ENCODE peak calls at places on chromosomes 12 and 14, in ten cellular contexts. One of them, this sample, is unnamed.

GRCh38 chr14:88005050-88005481 is at the start of gene GPR65:
- DNase-seq in RWPE1: no peak
- DNase-seq in astrocyte: no peak
- DNase-seq in esophagus squamous epithelium: no peak
- DNase-seq in mammary epithelial cell: no peak
- DNase-seq in pancreas: no peak
- DNase-seq in uterus: no peak
- DNase-seq in right atrium auricular region: no peak
- DNase-seq in CD8-positive, alpha-beta T cell: no peak
- DNase-seq in heart left ventricle: no peak
- DNase-seq in this sample: no peak

GRCh38 chr12:21656931-21657335 is 709 bp downstream of the LDHB start:
- DNase-seq in right atrium auricular region: no peak
- DNase-seq in astrocyte: peak
- DNase-seq in mammary epithelial cell: peak
- DNase-seq in RWPE1: peak
- DNase-seq in CD8-positive, alpha-beta T cell: no peak
- DNase-seq in uterus: no peak
- DNase-seq in esophagus squamous epithelium: no peak
- DNase-seq in pancreas: no peak
- DNase-seq in heart left ventricle: no peak
- DNase-seq in this sample: no peak

GRCh38 chr14:105180598-105181528 is at the start of gene NUDT14:
- DNase-seq in right atrium auricular region: no peak
- DNase-seq in uterus: no peak
- DNase-seq in mammary epithelial cell: peak
- DNase-seq in pancreas: peak
- DNase-seq in CD8-positive, alpha-beta T cell: peak
- DNase-seq in RWPE1: peak
- DNase-seq in esophagus squamous epithelium: peak
- DNase-seq in astrocyte: no peak
- DNase-seq in heart left ventricle: peak
- DNase-seq in this sample: peak

GRCh38 chr12:109625749-109626377 is 52.3 kb downstream of the MVK start:
- DNase-seq in esophagus squamous epithelium: no peak
- DNase-seq in pancreas: no peak
- DNase-seq in CD8-positive, alpha-beta T cell: no peak
- DNase-seq in mammary epithelial cell: no peak
- DNase-seq in uterus: no peak
- DNase-seq in RWPE1: no peak
- DNase-seq in heart left ventricle: no peak
- DNase-seq in astrocyte: no peak
- DNase-seq in right atrium auricular region: no peak
- DNase-seq in this sample: no peak

GRCh38 chr12:131007794-131008460 is 54.2 kb downstream of the ADGRD1 start:
- DNase-seq in CD8-positive, alpha-beta T cell: no peak
- DNase-seq in right atrium auricular region: no peak
- DNase-seq in pancreas: no peak
- DNase-seq in uterus: no peak
- DNase-seq in RWPE1: no peak
- DNase-seq in heart left ventricle: no peak
- DNase-seq in astrocyte: no peak
- DNase-seq in esophagus squamous epithelium: no peak
- DNase-seq in mammary epithelial cell: no peak
- DNase-seq in this sample: no peak

GRCh38 chr12:65728913-65729793 is 95.1 kb upstream of the HMGA2 start:
- DNase-seq in CD8-positive, alpha-beta T cell: no peak
- DNase-seq in right atrium auricular region: no peak
- DNase-seq in heart left ventricle: no peak
- DNase-seq in uterus: no peak
- DNase-seq in astrocyte: peak
- DNase-seq in pancreas: peak
- DNase-seq in mammary epithelial cell: peak
- DNase-seq in RWPE1: peak
- DNase-seq in esophagus squamous epithelium: no peak
- DNase-seq in this sample: no peak

GRCh38 chr12:38625306-38625705 is 280.1 kb downstream of the CPNE8 start:
- DNase-seq in esophagus squamous epithelium: no peak
- DNase-seq in CD8-positive, alpha-beta T cell: no peak
- DNase-seq in astrocyte: no peak
- DNase-seq in right atrium auricular region: no peak
- DNase-seq in heart left ventricle: no peak
- DNase-seq in pancreas: no peak
- DNase-seq in mammary epithelial cell: no peak
- DNase-seq in uterus: no peak
- DNase-seq in RWPE1: no peak
- DNase-seq in this sample: no peak

GRCh38 chr12:106300761-106301160 is 1.8 kb upstream of the TCP11L2 start:
- DNase-seq in CD8-positive, alpha-beta T cell: no peak
- DNase-seq in esophagus squamous epithelium: no peak
- DNase-seq in astrocyte: no peak
- DNase-seq in right atrium auricular region: no peak
- DNase-seq in RWPE1: no peak
- DNase-seq in mammary epithelial cell: no peak
- DNase-seq in heart left ventricle: no peak
- DNase-seq in pancreas: no peak
- DNase-seq in uterus: no peak
- DNase-seq in this sample: no peak

GRCh38 chr12:48979602-48980388 is 1.7 kb downstream of the WNT1 start:
- DNase-seq in right atrium auricular region: no peak
- DNase-seq in CD8-positive, alpha-beta T cell: no peak
- DNase-seq in astrocyte: no peak
- DNase-seq in heart left ventricle: peak
- DNase-seq in esophagus squamous epithelium: no peak
- DNase-seq in uterus: no peak
- DNase-seq in pancreas: peak
- DNase-seq in RWPE1: no peak
- DNase-seq in mammary epithelial cell: no peak
- DNase-seq in this sample: no peak

GRCh38 chr12:123794027-123794426 is 31.9 kb downstream of the DNAH10 start:
- DNase-seq in pancreas: no peak
- DNase-seq in heart left ventricle: no peak
- DNase-seq in CD8-positive, alpha-beta T cell: no peak
- DNase-seq in esophagus squamous epithelium: no peak
- DNase-seq in astrocyte: no peak
- DNase-seq in uterus: no peak
- DNase-seq in mammary epithelial cell: no peak
- DNase-seq in right atrium auricular region: no peak
- DNase-seq in RWPE1: no peak
- DNase-seq in this sample: no peak

GRCh38 chr14:105187116-105187515 is 6.0 kb upstream of the NUDT14 start:
- DNase-seq in RWPE1: no peak
- DNase-seq in esophagus squamous epithelium: no peak
- DNase-seq in CD8-positive, alpha-beta T cell: no peak
- DNase-seq in right atrium auricular region: no peak
- DNase-seq in heart left ventricle: no peak
- DNase-seq in astrocyte: no peak
- DNase-seq in uterus: no peak
- DNase-seq in mammary epithelial cell: no peak
- DNase-seq in pancreas: no peak
- DNase-seq in this sample: no peak

GRCh38 chr14:68195126-68195525 is 375.5 kb downstream of the RAD51B start:
- DNase-seq in right atrium auricular region: no peak
- DNase-seq in mammary epithelial cell: no peak
- DNase-seq in RWPE1: no peak
- DNase-seq in esophagus squamous epithelium: no peak
- DNase-seq in uterus: no peak
- DNase-seq in CD8-positive, alpha-beta T cell: no peak
- DNase-seq in heart left ventricle: no peak
- DNase-seq in pancreas: no peak
- DNase-seq in astrocyte: no peak
- DNase-seq in this sample: no peak

GRCh38 chr14:68193970-68194634 is 374.5 kb downstream of the RAD51B start:
- DNase-seq in mammary epithelial cell: no peak
- DNase-seq in right atrium auricular region: no peak
- DNase-seq in CD8-positive, alpha-beta T cell: no peak
- DNase-seq in astrocyte: no peak
- DNase-seq in heart left ventricle: no peak
- DNase-seq in esophagus squamous epithelium: no peak
- DNase-seq in uterus: peak
- DNase-seq in RWPE1: no peak
- DNase-seq in pancreas: no peak
- DNase-seq in this sample: no peak

GRCh38 chr14:68203871-68204270 is 384.3 kb downstream of the RAD51B start:
- DNase-seq in uterus: no peak
- DNase-seq in mammary epithelial cell: no peak
- DNase-seq in right atrium auricular region: no peak
- DNase-seq in heart left ventricle: no peak
- DNase-seq in astrocyte: peak
- DNase-seq in CD8-positive, alpha-beta T cell: no peak
- DNase-seq in esophagus squamous epithelium: no peak
- DNase-seq in RWPE1: no peak
- DNase-seq in pancreas: no peak
- DNase-seq in this sample: no peak

GRCh38 chr14:68199465-68200145 is 380.0 kb downstream of the RAD51B start:
- DNase-seq in mammary epithelial cell: no peak
- DNase-seq in uterus: peak
- DNase-seq in RWPE1: no peak
- DNase-seq in heart left ventricle: no peak
- DNase-seq in astrocyte: peak
- DNase-seq in CD8-positive, alpha-beta T cell: no peak
- DNase-seq in right atrium auricular region: peak
- DNase-seq in esophagus squamous epithelium: no peak
- DNase-seq in pancreas: no peak
- DNase-seq in this sample: no peak

GRCh38 chr14:68198713-68199464 is 379.3 kb downstream of the RAD51B start:
- DNase-seq in pancreas: no peak
- DNase-seq in right atrium auricular region: no peak
- DNase-seq in esophagus squamous epithelium: no peak
- DNase-seq in CD8-positive, alpha-beta T cell: no peak
- DNase-seq in heart left ventricle: no peak
- DNase-seq in uterus: no peak
- DNase-seq in RWPE1: no peak
- DNase-seq in mammary epithelial cell: no peak
- DNase-seq in astrocyte: peak
- DNase-seq in this sample: no peak
- H3K27ac ChIP-seq in pancreas: peak
- H3K27ac ChIP-seq in right atrium auricular region: peak
- H3K27ac ChIP-seq in esophagus squamous epithelium: peak
- H3K27ac ChIP-seq in CD8-positive, alpha-beta T cell: no peak
- H3K27ac ChIP-seq in heart left ventricle: peak
- H3K27ac ChIP-seq in uterus: peak
- H3K27ac ChIP-seq in RWPE1: no peak
- H3K27ac ChIP-seq in mammary epithelial cell: no peak
- H3K27ac ChIP-seq in astrocyte: no peak
- H3K27ac ChIP-seq in this sample: no peak

GRCh38 chr14:69895109-69895508 is 15.9 kb downstream of the SMOC1 start:
- DNase-seq in uterus: no peak
- DNase-seq in CD8-positive, alpha-beta T cell: no peak
- DNase-seq in mammary epithelial cell: no peak
- DNase-seq in heart left ventricle: no peak
- DNase-seq in pancreas: no peak
- DNase-seq in astrocyte: no peak
- DNase-seq in RWPE1: no peak
- DNase-seq in right atrium auricular region: no peak
- DNase-seq in esophagus squamous epithelium: no peak
- DNase-seq in this sample: no peak

GRCh38 chr14:69896972-69897371 is 17.8 kb downstream of the SMOC1 start:
- DNase-seq in uterus: no peak
- DNase-seq in heart left ventricle: no peak
- DNase-seq in astrocyte: no peak
- DNase-seq in RWPE1: no peak
- DNase-seq in CD8-positive, alpha-beta T cell: no peak
- DNase-seq in pancreas: no peak
- DNase-seq in mammary epithelial cell: no peak
- DNase-seq in esophagus squamous epithelium: no peak
- DNase-seq in right atrium auricular region: no peak
- DNase-seq in this sample: no peak

GRCh38 chr14:69891422-69891821 is 12.2 kb downstream of the SMOC1 start:
- DNase-seq in esophagus squamous epithelium: no peak
- DNase-seq in right atrium auricular region: no peak
- DNase-seq in heart left ventricle: no peak
- DNase-seq in pancreas: no peak
- DNase-seq in RWPE1: no peak
- DNase-seq in astrocyte: no peak
- DNase-seq in uterus: no peak
- DNase-seq in CD8-positive, alpha-beta T cell: no peak
- DNase-seq in mammary epithelial cell: no peak
- DNase-seq in this sample: no peak

GRCh38 chr14:69900603-69901002 is 21.4 kb downstream of the SMOC1 start:
- DNase-seq in esophagus squamous epithelium: no peak
- DNase-seq in RWPE1: no peak
- DNase-seq in CD8-positive, alpha-beta T cell: no peak
- DNase-seq in pancreas: no peak
- DNase-seq in astrocyte: no peak
- DNase-seq in heart left ventricle: no peak
- DNase-seq in uterus: no peak
- DNase-seq in right atrium auricular region: no peak
- DNase-seq in mammary epithelial cell: no peak
- DNase-seq in this sample: no peak

DNA sequence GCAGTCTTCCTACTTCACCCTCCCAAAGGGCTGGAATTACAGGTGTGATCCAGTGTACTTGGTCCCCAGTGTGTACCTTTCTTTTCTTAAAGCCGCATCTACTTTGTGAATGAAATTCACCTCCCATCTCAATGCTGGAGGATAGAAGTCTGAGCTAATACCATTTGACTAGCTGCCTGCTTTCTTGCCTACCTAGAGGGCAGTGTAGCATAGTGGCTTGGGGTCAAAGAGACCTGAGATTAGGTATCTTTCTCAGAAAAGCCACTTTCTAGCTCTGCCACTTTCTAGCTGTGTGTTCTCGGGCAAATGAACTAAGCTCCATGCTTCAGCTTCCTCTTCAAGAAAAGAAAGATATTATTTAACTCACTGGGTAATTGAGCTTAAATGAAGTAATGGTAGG is 16.9 kb downstream of the SMOC1 start:
- DNase-seq in CD8-positive, alpha-beta T cell: no peak
- DNase-seq in mammary epithelial cell: no peak
- DNase-seq in astrocyte: no peak
- DNase-seq in pancreas: no peak
- DNase-seq in RWPE1: no peak
- DNase-seq in heart left ventricle: no peak
- DNase-seq in uterus: no peak
- DNase-seq in esophagus squamous epithelium: no peak
- DNase-seq in right atrium auricular region: no peak
- DNase-seq in this sample: no peak
- TF ChIP-seq CTCF in CD8-positive, alpha-beta T cell: no peak
- TF ChIP-seq CTCF in mammary epithelial cell: no peak
- TF ChIP-seq CTCF in astrocyte: no peak
- TF ChIP-seq CTCF in pancreas: no peak
- TF ChIP-seq CTCF in RWPE1: no peak
- TF ChIP-seq CTCF in heart left ventricle: no peak
- TF ChIP-seq CTCF in uterus: no peak
- TF ChIP-seq CTCF in esophagus squamous epithelium: no peak
- TF ChIP-seq CTCF in right atrium auricular region: no peak
- TF ChIP-seq CTCF in this sample: no peak

GRCh38 chr12:127271776-127272175 is 995.2 kb upstream of the TMEM132C start:
- DNase-seq in heart left ventricle: no peak
- DNase-seq in astrocyte: no peak
- DNase-seq in uterus: no peak
- DNase-seq in right atrium auricular region: no peak
- DNase-seq in pancreas: no peak
- DNase-seq in esophagus squamous epithelium: no peak
- DNase-seq in RWPE1: no peak
- DNase-seq in CD8-positive, alpha-beta T cell: no peak
- DNase-seq in mammary epithelial cell: no peak
- DNase-seq in this sample: no peak
- H3K27ac ChIP-seq in heart left ventricle: no peak
- H3K27ac ChIP-seq in astrocyte: peak
- H3K27ac ChIP-seq in uterus: no peak
- H3K27ac ChIP-seq in right atrium auricular region: no peak
- H3K27ac ChIP-seq in pancreas: no peak
- H3K27ac ChIP-seq in esophagus squamous epithelium: no peak
- H3K27ac ChIP-seq in RWPE1: no peak
- H3K27ac ChIP-seq in CD8-positive, alpha-beta T cell: no peak
- H3K27ac ChIP-seq in mammary epithelial cell: peak
- H3K27ac ChIP-seq in this sample: no peak

GRCh38 chr12:14892726-14893442 is 7.2 kb upstream of the MGP start:
- DNase-seq in mammary epithelial cell: no peak
- DNase-seq in pancreas: no peak
- DNase-seq in uterus: peak
- DNase-seq in right atrium auricular region: peak
- DNase-seq in CD8-positive, alpha-beta T cell: no peak
- DNase-seq in astrocyte: no peak
- DNase-seq in heart left ventricle: no peak
- DNase-seq in esophagus squamous epithelium: no peak
- DNase-seq in RWPE1: no peak
- DNase-seq in this sample: no peak
- TF ChIP-seq CTCF in mammary epithelial cell: peak
- TF ChIP-seq CTCF in pancreas: no peak
- TF ChIP-seq CTCF in uterus: peak
- TF ChIP-seq CTCF in right atrium auricular region: peak
- TF ChIP-seq CTCF in CD8-positive, alpha-beta T cell: no peak
- TF ChIP-seq CTCF in astrocyte: no peak
- TF ChIP-seq CTCF in heart left ventricle: peak
- TF ChIP-seq CTCF in esophagus squamous epithelium: no peak
- TF ChIP-seq CTCF in RWPE1: no peak
- TF ChIP-seq CTCF in this sample: no peak